ENCODE peak calls at places on chromosomes 13 and 19, in four cellular contexts. L, H, K and A are unnamed samples.
A peak's percentile ranks its signal among the peaks of the same experiment; 100 is the strongest.

GRCh38 chr19:34274827-34275625 is 20.7 kb downstream of the GARRE1 start:
- DNase-seq in K (peak; percentile 29), H (no peak), L (no peak), A (no peak)

GRCh38 chr13:72149701-72150100 is 282.7 kb upstream of the DACH1 start:
- DNase-seq in K (no peak), L (no peak), H (no peak), A (no peak)

GRCh38 chr19:41264581-41265375 is 606 bp downstream of the HNRNPUL1 start:
- DNase-seq in L (peak; percentile 65), H (peak; percentile 78), K (peak; percentile 67), A (peak; percentile 34)

GRCh38 chr19:45670670-45671453 is 2.8 kb downstream of the GIPR start:
- DNase-seq in K (peak; percentile 83), H (peak; percentile 78), L (peak; percentile 87), A (peak; percentile 21)

GRCh38 chr19:11401808-11402543 is 17.1 kb downstream of the RGL3 start:
- DNase-seq in K (no peak), L (no peak), H (no peak), A (no peak)

GRCh38 chr19:47176627-47177090 is 46.0 kb downstream of the SAE1 start:
- DNase-seq in H (peak; percentile 77), K (peak; percentile 40), L (peak; percentile 51), A (no peak)

GRCh38 chr13:91355826-91356710 is 8.6 kb downstream of the MIR17HG start:
- DNase-seq in H (no peak), K (no peak), L (no peak), A (no peak)

GRCh38 chr13:35855531-35856019 is 275.6 kb downstream of the DCLK1 start:
- DNase-seq in H (peak; percentile 39), L (peak; percentile 11), K (peak; percentile 72), A (no peak)

GRCh38 chr19:4971424-4971793 is 2.5 kb downstream of the KDM4B start:
- DNase-seq in K (no peak), H (peak; percentile 58), L (peak; percentile 23), A (no peak)

GRCh38 chr13:22915442-22916082 is 265.2 kb upstream of the SGCG start:
- DNase-seq in K (peak; percentile 77), L (no peak), H (no peak), A (no peak)

GRCh38 chr19:19021115-19021514 is 12.2 kb downstream of the SUGP2 start:
- DNase-seq in L (no peak), H (no peak), K (no peak), A (no peak)

GRCh38 chr19:18502633-18503294 is 19.1 kb downstream of the ELL start:
- DNase-seq in H (no peak), K (no peak), L (no peak), A (no peak)

GRCh38 chr19:10762656-10763055 is 44.8 kb downstream of the DNM2 start:
- DNase-seq in K (no peak), L (no peak), H (peak; percentile 71), A (peak; percentile 32)

GRCh38 chr19:2852598-2852997 is 11.3 kb downstream of the ZNF555 start:
- DNase-seq in K (no peak), L (no peak), H (no peak), A (no peak)

GRCh38 chr19:750640-751423 is at the start of gene MISP:
- DNase-seq in L (no peak), H (no peak), K (no peak), A (no peak)

GRCh38 chr13:92989301-92989700 is 237.3 kb upstream of the GPC6 start:
- DNase-seq in H (no peak), L (no peak), K (no peak), A (no peak)

GRCh38 chr13:68199271-68199670 is 969.1 kb upstream of the PCDH9 start:
- DNase-seq in H (no peak), L (no peak), K (no peak), A (no peak)

GRCh38 chr19:49073514-49074378 is 1.2 kb upstream of the KCNA7 start:
- DNase-seq in H (peak; percentile 26), L (no peak), K (peak; percentile 66), A (no peak)

GRCh38 chr13:80070024-80070703 is 270.8 kb downstream of the SPRY2 start:
- DNase-seq in H (no peak), K (no peak), L (no peak), A (no peak)

GRCh38 chr13:93715866-93716265 is 489.3 kb downstream of the GPC6 start:
- DNase-seq in L (no peak), K (no peak), H (no peak), A (no peak)

GRCh38 chr13:76812971-76813691 is 73.1 kb downstream of the KCTD12 start:
- DNase-seq in K (no peak), L (no peak), H (no peak), A (no peak)

GRCh38 chr13:59343132-59343531 is 820.6 kb downstream of the DIAPH3 start:
- DNase-seq in H (no peak), L (no peak), K (no peak), A (no peak)

GRCh38 chr19:44814517-44814916 is 5.6 kb downstream of the BCAM start:
- DNase-seq in K (no peak), H (no peak), L (no peak), A (no peak)

GRCh38 chr19:6801397-6802086 is 29.0 kb downstream of the VAV1 start:
- DNase-seq in K (peak; percentile 84), H (peak; percentile 90), L (peak; percentile 87), A (peak; percentile 72)